ENCODE peak calls at places on chromosome 4, in eight cellular contexts. One of them, this sample, is unnamed.

GRCh38 chr4:148515248-148515647 is 73.0 kb upstream of the NR3C2 start:
- DNase-seq in endothelial cell of umbilical vein: peak; percentile 94
- DNase-seq in activated CD8-positive, alpha-beta T cell treated with anti-CD3 and anti-CD28 coated beads for 36 hours: no peak
- DNase-seq in GM12865: no peak
- DNase-seq in fibroblast of pulmonary artery: peak; percentile 83
- DNase-seq in progenitor cell of endocrine pancreas: no peak
- DNase-seq in coronary artery: no peak
- DNase-seq in AG09309: no peak
- DNase-seq in this sample: peak; percentile 47

GRCh38 chr4:105558277-105558676 is 5.9 kb downstream of the ARHGEF38 start:
- DNase-seq in endothelial cell of umbilical vein: no peak
- DNase-seq in activated CD8-positive, alpha-beta T cell treated with anti-CD3 and anti-CD28 coated beads for 36 hours: no peak
- DNase-seq in GM12865: no peak
- DNase-seq in fibroblast of pulmonary artery: no peak
- DNase-seq in progenitor cell of endocrine pancreas: no peak
- DNase-seq in coronary artery: no peak
- DNase-seq in AG09309: no peak
- DNase-seq in this sample: no peak

GRCh38 chr4:182880387-182881356 is 36.5 kb downstream of the DCTD start:
- DNase-seq in endothelial cell of umbilical vein: no peak
- DNase-seq in activated CD8-positive, alpha-beta T cell treated with anti-CD3 and anti-CD28 coated beads for 36 hours: no peak
- DNase-seq in GM12865: no peak
- DNase-seq in fibroblast of pulmonary artery: peak; percentile 38
- DNase-seq in progenitor cell of endocrine pancreas: no peak
- DNase-seq in coronary artery: no peak
- DNase-seq in AG09309: no peak
- DNase-seq in this sample: peak; percentile 6

GRCh38 chr4:11487139-11487538 is 58.4 kb upstream of the HS3ST1 start:
- DNase-seq in endothelial cell of umbilical vein: no peak
- DNase-seq in activated CD8-positive, alpha-beta T cell treated with anti-CD3 and anti-CD28 coated beads for 36 hours: no peak
- DNase-seq in GM12865: no peak
- DNase-seq in fibroblast of pulmonary artery: no peak
- DNase-seq in progenitor cell of endocrine pancreas: no peak
- DNase-seq in coronary artery: no peak
- DNase-seq in AG09309: no peak
- DNase-seq in this sample: no peak

GRCh38 chr4:69995526-69996016 is at the start of gene STATH:
- DNase-seq in endothelial cell of umbilical vein: no peak
- DNase-seq in activated CD8-positive, alpha-beta T cell treated with anti-CD3 and anti-CD28 coated beads for 36 hours: no peak
- DNase-seq in GM12865: no peak
- DNase-seq in fibroblast of pulmonary artery: peak; percentile 71
- DNase-seq in progenitor cell of endocrine pancreas: no peak
- DNase-seq in coronary artery: no peak
- DNase-seq in AG09309: no peak
- DNase-seq in this sample: peak; percentile 46

GRCh38 chr4:5804656-5805055 is 88.2 kb downstream of the CRMP1 start:
- DNase-seq in endothelial cell of umbilical vein: no peak
- DNase-seq in activated CD8-positive, alpha-beta T cell treated with anti-CD3 and anti-CD28 coated beads for 36 hours: no peak
- DNase-seq in GM12865: no peak
- DNase-seq in fibroblast of pulmonary artery: no peak
- DNase-seq in progenitor cell of endocrine pancreas: no peak
- DNase-seq in coronary artery: no peak
- DNase-seq in AG09309: no peak
- DNase-seq in this sample: no peak

GRCh38 chr4:130210871-130211270 is 1114.9 kb downstream of the C4orf33 start:
- DNase-seq in endothelial cell of umbilical vein: peak; percentile 56
- DNase-seq in activated CD8-positive, alpha-beta T cell treated with anti-CD3 and anti-CD28 coated beads for 36 hours: no peak
- DNase-seq in GM12865: no peak
- DNase-seq in fibroblast of pulmonary artery: peak; percentile 76
- DNase-seq in progenitor cell of endocrine pancreas: no peak
- DNase-seq in coronary artery: no peak
- DNase-seq in AG09309: no peak
- DNase-seq in this sample: peak; percentile 77

GRCh38 chr4:11585506-11585905 is 156.8 kb upstream of the HS3ST1 start:
- DNase-seq in endothelial cell of umbilical vein: no peak
- DNase-seq in activated CD8-positive, alpha-beta T cell treated with anti-CD3 and anti-CD28 coated beads for 36 hours: no peak
- DNase-seq in GM12865: no peak
- DNase-seq in fibroblast of pulmonary artery: peak; percentile 35
- DNase-seq in progenitor cell of endocrine pancreas: no peak
- DNase-seq in coronary artery: no peak
- DNase-seq in AG09309: no peak
- DNase-seq in this sample: peak; percentile 60

GRCh38 chr4:56215138-56215793 is 172.0 kb downstream of the AASDH start:
- DNase-seq in endothelial cell of umbilical vein: no peak
- DNase-seq in activated CD8-positive, alpha-beta T cell treated with anti-CD3 and anti-CD28 coated beads for 36 hours: no peak
- DNase-seq in GM12865: no peak
- DNase-seq in fibroblast of pulmonary artery: peak; percentile 31
- DNase-seq in progenitor cell of endocrine pancreas: no peak
- DNase-seq in coronary artery: no peak
- DNase-seq in AG09309: no peak
- DNase-seq in this sample: peak; percentile 53

GRCh38 chr4:3074846-3075651 is 568 bp downstream of the HTT start:
- DNase-seq in endothelial cell of umbilical vein: peak; percentile 85
- DNase-seq in activated CD8-positive, alpha-beta T cell treated with anti-CD3 and anti-CD28 coated beads for 36 hours: peak; percentile 71
- DNase-seq in GM12865: peak; percentile 89
- DNase-seq in fibroblast of pulmonary artery: peak; percentile 53
- DNase-seq in progenitor cell of endocrine pancreas: peak; percentile 53
- DNase-seq in coronary artery: peak; percentile 84
- DNase-seq in AG09309: no peak
- DNase-seq in this sample: peak; percentile 54

GRCh38 chr4:55080174-55080865 is 45.1 kb downstream of the KDR start:
- DNase-seq in endothelial cell of umbilical vein: no peak
- DNase-seq in activated CD8-positive, alpha-beta T cell treated with anti-CD3 and anti-CD28 coated beads for 36 hours: no peak
- DNase-seq in GM12865: no peak
- DNase-seq in fibroblast of pulmonary artery: no peak
- DNase-seq in progenitor cell of endocrine pancreas: no peak
- DNase-seq in coronary artery: no peak
- DNase-seq in AG09309: peak; percentile 33
- DNase-seq in this sample: no peak

GRCh38 chr4:11428701-11429571 is at the start of gene HS3ST1:
- DNase-seq in endothelial cell of umbilical vein: peak; percentile 75
- DNase-seq in activated CD8-positive, alpha-beta T cell treated with anti-CD3 and anti-CD28 coated beads for 36 hours: peak; percentile 55
- DNase-seq in GM12865: peak; percentile 76
- DNase-seq in fibroblast of pulmonary artery: peak; percentile 83
- DNase-seq in progenitor cell of endocrine pancreas: peak; percentile 70
- DNase-seq in coronary artery: peak; percentile 80
- DNase-seq in AG09309: no peak
- DNase-seq in this sample: peak; percentile 88

GRCh38 chr4:124945422-124945821 is 232.9 kb upstream of the ANKRD50 start:
- DNase-seq in endothelial cell of umbilical vein: peak; percentile 32
- DNase-seq in activated CD8-positive, alpha-beta T cell treated with anti-CD3 and anti-CD28 coated beads for 36 hours: no peak
- DNase-seq in GM12865: peak; percentile 16
- DNase-seq in fibroblast of pulmonary artery: no peak
- DNase-seq in progenitor cell of endocrine pancreas: no peak
- DNase-seq in coronary artery: no peak
- DNase-seq in AG09309: no peak
- DNase-seq in this sample: no peak

GRCh38 chr4:151676301-151676700 is 84.5 kb downstream of the GATB start:
- DNase-seq in endothelial cell of umbilical vein: peak; percentile 41
- DNase-seq in activated CD8-positive, alpha-beta T cell treated with anti-CD3 and anti-CD28 coated beads for 36 hours: no peak
- DNase-seq in GM12865: no peak
- DNase-seq in fibroblast of pulmonary artery: peak; percentile 74
- DNase-seq in progenitor cell of endocrine pancreas: no peak
- DNase-seq in coronary artery: no peak
- DNase-seq in AG09309: peak; percentile 39
- DNase-seq in this sample: peak; percentile 77

GRCh38 chr4:6327220-6327917 is 57.7 kb downstream of the WFS1 start:
- DNase-seq in endothelial cell of umbilical vein: peak; percentile 65
- DNase-seq in activated CD8-positive, alpha-beta T cell treated with anti-CD3 and anti-CD28 coated beads for 36 hours: peak; percentile 83
- DNase-seq in GM12865: peak; percentile 81
- DNase-seq in fibroblast of pulmonary artery: peak; percentile 73
- DNase-seq in progenitor cell of endocrine pancreas: peak; percentile 79
- DNase-seq in coronary artery: peak; percentile 80
- DNase-seq in AG09309: no peak
- DNase-seq in this sample: peak; percentile 74

GRCh38 chr4:8882239-8882638 is 10.6 kb upstream of the HMX1 start:
- DNase-seq in endothelial cell of umbilical vein: no peak
- DNase-seq in activated CD8-positive, alpha-beta T cell treated with anti-CD3 and anti-CD28 coated beads for 36 hours: no peak
- DNase-seq in GM12865: no peak
- DNase-seq in fibroblast of pulmonary artery: no peak
- DNase-seq in progenitor cell of endocrine pancreas: no peak
- DNase-seq in coronary artery: no peak
- DNase-seq in AG09309: no peak
- DNase-seq in this sample: no peak

GRCh38 chr4:133156096-133156495 is 7.0 kb downstream of the PCDH10 start:
- DNase-seq in endothelial cell of umbilical vein: peak; percentile 26
- DNase-seq in activated CD8-positive, alpha-beta T cell treated with anti-CD3 and anti-CD28 coated beads for 36 hours: no peak
- DNase-seq in GM12865: no peak
- DNase-seq in fibroblast of pulmonary artery: no peak
- DNase-seq in progenitor cell of endocrine pancreas: no peak
- DNase-seq in coronary artery: no peak
- DNase-seq in AG09309: no peak
- DNase-seq in this sample: no peak

GRCh38 chr4:74536557-74536956 is 91.6 kb downstream of the AREG start:
- DNase-seq in endothelial cell of umbilical vein: peak; percentile 47
- DNase-seq in activated CD8-positive, alpha-beta T cell treated with anti-CD3 and anti-CD28 coated beads for 36 hours: no peak
- DNase-seq in GM12865: no peak
- DNase-seq in fibroblast of pulmonary artery: peak; percentile 70
- DNase-seq in progenitor cell of endocrine pancreas: no peak
- DNase-seq in coronary artery: no peak
- DNase-seq in AG09309: no peak
- DNase-seq in this sample: peak; percentile 41

GRCh38 chr4:123488916-123489315 is 92.3 kb downstream of the SPRY1 start:
- DNase-seq in endothelial cell of umbilical vein: no peak
- DNase-seq in activated CD8-positive, alpha-beta T cell treated with anti-CD3 and anti-CD28 coated beads for 36 hours: peak; percentile 34
- DNase-seq in GM12865: peak; percentile 31
- DNase-seq in fibroblast of pulmonary artery: peak; percentile 64
- DNase-seq in progenitor cell of endocrine pancreas: no peak
- DNase-seq in coronary artery: no peak
- DNase-seq in AG09309: no peak
- DNase-seq in this sample: peak; percentile 63

GRCh38 chr4:77710125-77710524 is 104.5 kb downstream of the CXCL13 start:
- DNase-seq in endothelial cell of umbilical vein: no peak
- DNase-seq in activated CD8-positive, alpha-beta T cell treated with anti-CD3 and anti-CD28 coated beads for 36 hours: no peak
- DNase-seq in GM12865: no peak
- DNase-seq in fibroblast of pulmonary artery: no peak
- DNase-seq in progenitor cell of endocrine pancreas: no peak
- DNase-seq in coronary artery: no peak
- DNase-seq in AG09309: no peak
- DNase-seq in this sample: no peak

DNA sequence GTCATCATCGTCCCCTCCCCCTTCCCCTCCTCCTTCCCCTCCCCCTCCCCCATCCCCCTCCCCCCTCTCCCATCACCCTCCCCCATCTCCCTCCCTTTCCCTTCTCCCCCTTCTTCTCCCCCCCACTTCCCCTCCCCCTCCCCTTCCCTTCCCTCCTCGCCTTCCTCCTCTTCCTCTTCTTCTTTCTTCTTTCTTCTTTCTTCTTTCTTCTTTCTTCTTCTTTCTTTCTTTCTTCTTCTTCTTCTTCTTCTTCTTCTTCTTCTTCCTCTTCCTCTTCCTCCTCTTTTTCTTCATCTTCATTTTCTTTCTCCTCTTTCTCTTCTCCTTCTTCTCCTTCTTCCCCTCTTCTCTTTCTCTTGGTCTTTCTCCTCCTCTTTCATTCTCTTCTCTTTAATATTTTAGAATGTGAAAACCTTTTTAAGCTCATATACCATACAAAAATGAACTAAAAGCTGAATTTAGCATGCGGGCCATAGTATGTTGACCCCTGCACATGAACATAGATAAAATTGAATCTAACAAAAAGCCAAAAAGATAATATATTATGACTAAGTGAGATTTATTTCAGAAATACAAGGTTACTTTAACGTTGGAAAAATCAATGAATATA is 20.5 kb upstream of the AFM start:
- DNase-seq in endothelial cell of umbilical vein: no peak
- DNase-seq in activated CD8-positive, alpha-beta T cell treated with anti-CD3 and anti-CD28 coated beads for 36 hours: no peak
- DNase-seq in GM12865: no peak
- DNase-seq in fibroblast of pulmonary artery: no peak
- DNase-seq in progenitor cell of endocrine pancreas: no peak
- DNase-seq in coronary artery: no peak
- DNase-seq in AG09309: no peak
- DNase-seq in this sample: no peak
- TF ChIP-seq CTCF in endothelial cell of umbilical vein: no peak
- TF ChIP-seq CTCF in activated CD8-positive, alpha-beta T cell treated with anti-CD3 and anti-CD28 coated beads for 36 hours: no peak
- TF ChIP-seq CTCF in GM12865: no peak
- TF ChIP-seq CTCF in fibroblast of pulmonary artery: no peak
- TF ChIP-seq CTCF in progenitor cell of endocrine pancreas: no peak
- TF ChIP-seq CTCF in coronary artery: no peak
- TF ChIP-seq CTCF in AG09309: no peak
- TF ChIP-seq CTCF in this sample: no peak

GRCh38 chr4:24476209-24476781 is 108.1 kb downstream of the DHX15 start:
- DNase-seq in endothelial cell of umbilical vein: peak; percentile 32
- DNase-seq in activated CD8-positive, alpha-beta T cell treated with anti-CD3 and anti-CD28 coated beads for 36 hours: no peak
- DNase-seq in GM12865: peak; percentile 22
- DNase-seq in fibroblast of pulmonary artery: peak; percentile 46
- DNase-seq in progenitor cell of endocrine pancreas: no peak
- DNase-seq in coronary artery: no peak
- DNase-seq in AG09309: no peak
- DNase-seq in this sample: peak; percentile 29
- TF ChIP-seq CTCF in endothelial cell of umbilical vein: peak; percentile 28
- TF ChIP-seq CTCF in activated CD8-positive, alpha-beta T cell treated with anti-CD3 and anti-CD28 coated beads for 36 hours: peak; percentile 77
- TF ChIP-seq CTCF in GM12865: peak; percentile 50
- TF ChIP-seq CTCF in fibroblast of pulmonary artery: peak; percentile 66
- TF ChIP-seq CTCF in progenitor cell of endocrine pancreas: peak; percentile 66
- TF ChIP-seq CTCF in coronary artery: no peak
- TF ChIP-seq CTCF in AG09309: peak; percentile 48
- TF ChIP-seq CTCF in this sample: peak; percentile 34

DNA sequence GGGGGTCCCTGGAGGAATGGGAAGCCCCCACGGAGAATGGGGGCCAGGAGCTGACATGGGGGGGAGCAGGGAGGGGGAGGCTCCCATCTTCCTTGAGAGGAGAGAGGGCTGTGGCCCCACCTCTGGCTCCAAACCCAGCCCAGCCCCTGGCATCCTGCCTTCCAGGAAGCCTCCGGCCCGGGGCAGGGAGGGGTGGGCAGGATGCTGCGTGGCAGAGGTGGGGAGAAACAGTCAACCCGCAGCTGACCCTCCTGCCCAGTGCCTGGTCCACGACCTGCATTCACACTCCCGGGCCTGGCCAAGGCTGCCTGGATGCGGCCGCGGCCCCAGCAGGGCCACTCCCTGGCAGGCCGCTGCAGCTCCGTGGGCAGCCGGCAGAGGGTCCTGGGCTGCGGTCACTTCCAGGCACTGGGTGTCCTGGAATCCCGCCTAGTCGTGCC is 39.0 kb downstream of the CPLX1 start:
- DNase-seq in endothelial cell of umbilical vein: peak; percentile 35
- DNase-seq in activated CD8-positive, alpha-beta T cell treated with anti-CD3 and anti-CD28 coated beads for 36 hours: no peak
- DNase-seq in GM12865: no peak
- DNase-seq in fibroblast of pulmonary artery: no peak
- DNase-seq in progenitor cell of endocrine pancreas: no peak
- DNase-seq in coronary artery: no peak
- DNase-seq in AG09309: no peak
- DNase-seq in this sample: no peak
- TF ChIP-seq CTCF in endothelial cell of umbilical vein: peak; percentile 55
- TF ChIP-seq CTCF in activated CD8-positive, alpha-beta T cell treated with anti-CD3 and anti-CD28 coated beads for 36 hours: no peak
- TF ChIP-seq CTCF in GM12865: no peak
- TF ChIP-seq CTCF in fibroblast of pulmonary artery: no peak
- TF ChIP-seq CTCF in progenitor cell of endocrine pancreas: no peak
- TF ChIP-seq CTCF in coronary artery: no peak
- TF ChIP-seq CTCF in AG09309: no peak
- TF ChIP-seq CTCF in this sample: no peak

DNA sequence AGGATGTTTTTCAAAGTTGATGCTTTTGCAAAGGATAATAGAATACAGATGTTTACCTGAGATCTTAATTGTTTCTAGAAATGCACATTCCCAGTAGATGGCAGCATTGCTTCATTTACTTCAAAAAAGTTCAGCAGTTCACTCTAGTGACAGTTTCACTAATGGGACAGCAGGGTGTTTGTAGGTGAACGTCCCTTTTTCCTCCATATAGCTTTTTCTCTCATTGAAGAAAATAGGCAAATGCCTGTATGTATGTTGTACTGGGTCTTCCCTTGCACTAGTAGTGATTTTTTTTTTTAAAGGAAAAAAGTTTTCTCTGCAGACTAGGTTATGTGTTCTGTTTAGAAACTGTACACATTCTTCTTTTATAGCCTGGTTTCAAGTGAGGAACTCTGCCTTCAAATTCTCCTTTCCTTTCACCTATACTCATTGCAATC is 86.2 kb downstream of the EGF start:
- DNase-seq in endothelial cell of umbilical vein: peak; percentile 59
- DNase-seq in activated CD8-positive, alpha-beta T cell treated with anti-CD3 and anti-CD28 coated beads for 36 hours: peak; percentile 11
- DNase-seq in GM12865: peak; percentile 79
- DNase-seq in fibroblast of pulmonary artery: peak; percentile 76
- DNase-seq in progenitor cell of endocrine pancreas: no peak
- DNase-seq in coronary artery: no peak
- DNase-seq in AG09309: no peak
- DNase-seq in this sample: peak; percentile 75
- TF ChIP-seq CTCF in endothelial cell of umbilical vein: peak; percentile 39
- TF ChIP-seq CTCF in activated CD8-positive, alpha-beta T cell treated with anti-CD3 and anti-CD28 coated beads for 36 hours: peak; percentile 80
- TF ChIP-seq CTCF in GM12865: peak; percentile 58
- TF ChIP-seq CTCF in fibroblast of pulmonary artery: peak; percentile 66
- TF ChIP-seq CTCF in progenitor cell of endocrine pancreas: peak; percentile 85
- TF ChIP-seq CTCF in coronary artery: peak; percentile 38
- TF ChIP-seq CTCF in AG09309: peak; percentile 67
- TF ChIP-seq CTCF in this sample: peak; percentile 74

This sample was measured in MCF 10A.